ENCODE peak calls at places on chromosomes 11 and 22, in seven cellular contexts. One of them, this sample, is unnamed.

GRCh38 chr22:21650823-21651520 is 8.9 kb downstream of the SDF2L1 start:
- DNase-seq in breast epithelium: no peak
- DNase-seq in ACHN: no peak
- DNase-seq in prostate gland: no peak
- DNase-seq in NCI-H1105 treated with DMSO at 0.1 percent for 48 hours: peak
- DNase-seq in fibroblast of mammary gland: no peak
- DNase-seq in effector CD4-positive, alpha-beta T cell: no peak
- DNase-seq in this sample: no peak

GRCh38 chr11:89736566-89736965 is 26.5 kb downstream of the TRIM77 start:
- DNase-seq in ACHN: no peak
- DNase-seq in NCI-H1105 treated with DMSO at 0.1 percent for 48 hours: no peak
- DNase-seq in breast epithelium: no peak
- DNase-seq in prostate gland: no peak
- DNase-seq in fibroblast of mammary gland: no peak
- DNase-seq in effector CD4-positive, alpha-beta T cell: no peak
- DNase-seq in this sample: no peak

GRCh38 chr22:17665884-17666283 is 27.3 kb downstream of the BCL2L13 start:
- DNase-seq in breast epithelium: no peak
- DNase-seq in ACHN: no peak
- DNase-seq in NCI-H1105 treated with DMSO at 0.1 percent for 48 hours: no peak
- DNase-seq in effector CD4-positive, alpha-beta T cell: no peak
- DNase-seq in prostate gland: no peak
- DNase-seq in fibroblast of mammary gland: peak
- DNase-seq in this sample: no peak

GRCh38 chr11:10550503-10550902 is 9.5 kb upstream of the RNF141 start:
- DNase-seq in prostate gland: no peak
- DNase-seq in NCI-H1105 treated with DMSO at 0.1 percent for 48 hours: no peak
- DNase-seq in fibroblast of mammary gland: peak
- DNase-seq in ACHN: no peak
- DNase-seq in effector CD4-positive, alpha-beta T cell: no peak
- DNase-seq in breast epithelium: no peak
- DNase-seq in this sample: no peak

GRCh38 chr22:50687829-50688228 is 15.2 kb downstream of the SHANK3 start:
- DNase-seq in breast epithelium: no peak
- DNase-seq in fibroblast of mammary gland: no peak
- DNase-seq in prostate gland: no peak
- DNase-seq in effector CD4-positive, alpha-beta T cell: no peak
- DNase-seq in ACHN: no peak
- DNase-seq in NCI-H1105 treated with DMSO at 0.1 percent for 48 hours: no peak
- DNase-seq in this sample: no peak

GRCh38 chr11:10823152-10823579 is 14.4 kb upstream of the EIF4G2 start:
- DNase-seq in effector CD4-positive, alpha-beta T cell: no peak
- DNase-seq in NCI-H1105 treated with DMSO at 0.1 percent for 48 hours: no peak
- DNase-seq in breast epithelium: no peak
- DNase-seq in ACHN: no peak
- DNase-seq in prostate gland: no peak
- DNase-seq in fibroblast of mammary gland: no peak
- DNase-seq in this sample: no peak

GRCh38 chr22:39471421-39472141 is 14.8 kb downstream of the MGAT3 start:
- DNase-seq in breast epithelium: no peak
- DNase-seq in effector CD4-positive, alpha-beta T cell: no peak
- DNase-seq in ACHN: peak
- DNase-seq in NCI-H1105 treated with DMSO at 0.1 percent for 48 hours: no peak
- DNase-seq in prostate gland: no peak
- DNase-seq in fibroblast of mammary gland: no peak
- DNase-seq in this sample: no peak

GRCh38 chr11:122780296-122780949 is 57.9 kb upstream of the CRTAM start:
- DNase-seq in ACHN: no peak
- DNase-seq in prostate gland: no peak
- DNase-seq in effector CD4-positive, alpha-beta T cell: no peak
- DNase-seq in breast epithelium: no peak
- DNase-seq in fibroblast of mammary gland: no peak
- DNase-seq in NCI-H1105 treated with DMSO at 0.1 percent for 48 hours: no peak
- DNase-seq in this sample: no peak

GRCh38 chr11:77779935-77780334 is 40.6 kb downstream of the RSF1 start:
- DNase-seq in ACHN: peak
- DNase-seq in breast epithelium: no peak
- DNase-seq in fibroblast of mammary gland: peak
- DNase-seq in NCI-H1105 treated with DMSO at 0.1 percent for 48 hours: no peak
- DNase-seq in prostate gland: no peak
- DNase-seq in effector CD4-positive, alpha-beta T cell: no peak
- DNase-seq in this sample: no peak

GRCh38 chr22:46290121-46290842 is 6.4 kb upstream of the GTSE1 start:
- DNase-seq in breast epithelium: no peak
- DNase-seq in fibroblast of mammary gland: no peak
- DNase-seq in effector CD4-positive, alpha-beta T cell: no peak
- DNase-seq in NCI-H1105 treated with DMSO at 0.1 percent for 48 hours: no peak
- DNase-seq in prostate gland: no peak
- DNase-seq in ACHN: no peak
- DNase-seq in this sample: no peak

GRCh38 chr22:32880531-32880905 is 79.0 kb downstream of the TIMP3 start:
- DNase-seq in effector CD4-positive, alpha-beta T cell: no peak
- DNase-seq in fibroblast of mammary gland: no peak
- DNase-seq in prostate gland: no peak
- DNase-seq in breast epithelium: no peak
- DNase-seq in ACHN: no peak
- DNase-seq in NCI-H1105 treated with DMSO at 0.1 percent for 48 hours: no peak
- DNase-seq in this sample: no peak

GRCh38 chr11:60972182-60973030 is 926 bp downstream of the CD6 start:
- DNase-seq in breast epithelium: no peak
- DNase-seq in prostate gland: no peak
- DNase-seq in NCI-H1105 treated with DMSO at 0.1 percent for 48 hours: no peak
- DNase-seq in fibroblast of mammary gland: no peak
- DNase-seq in effector CD4-positive, alpha-beta T cell: no peak
- DNase-seq in ACHN: no peak
- DNase-seq in this sample: no peak

GRCh38 chr11:19244621-19245020 is 3.9 kb upstream of the E2F8 start:
- DNase-seq in ACHN: no peak
- DNase-seq in prostate gland: no peak
- DNase-seq in fibroblast of mammary gland: no peak
- DNase-seq in breast epithelium: no peak
- DNase-seq in effector CD4-positive, alpha-beta T cell: no peak
- DNase-seq in NCI-H1105 treated with DMSO at 0.1 percent for 48 hours: no peak
- DNase-seq in this sample: no peak

GRCh38 chr11:64123102-64123434 is 42.8 kb downstream of the MACROD1 start:
- DNase-seq in effector CD4-positive, alpha-beta T cell: no peak
- DNase-seq in fibroblast of mammary gland: no peak
- DNase-seq in ACHN: no peak
- DNase-seq in prostate gland: peak
- DNase-seq in NCI-H1105 treated with DMSO at 0.1 percent for 48 hours: peak
- DNase-seq in breast epithelium: peak
- DNase-seq in this sample: no peak

GRCh38 chr11:128365044-128365443 is 222.3 kb downstream of the ETS1 start:
- DNase-seq in fibroblast of mammary gland: peak
- DNase-seq in breast epithelium: no peak
- DNase-seq in NCI-H1105 treated with DMSO at 0.1 percent for 48 hours: no peak
- DNase-seq in ACHN: peak
- DNase-seq in effector CD4-positive, alpha-beta T cell: no peak
- DNase-seq in prostate gland: no peak
- DNase-seq in this sample: no peak

GRCh38 chr11:134282121-134283045 is 6.2 kb downstream of the GLB1L3 start:
- DNase-seq in prostate gland: no peak
- DNase-seq in fibroblast of mammary gland: no peak
- DNase-seq in NCI-H1105 treated with DMSO at 0.1 percent for 48 hours: no peak
- DNase-seq in ACHN: no peak
- DNase-seq in breast epithelium: no peak
- DNase-seq in effector CD4-positive, alpha-beta T cell: no peak
- DNase-seq in this sample: no peak